ENCODE peak calls at places on chromosomes 6 and 20, in seven cellular contexts. O, H, C, F, R, V and J are unnamed samples.

GRCh38 chr6:24922854-24923253 is 12.9 kb downstream of the RIPOR2 start:
- DNase-seq in O (no peak), H (no peak), C (no peak), F (no peak), R (no peak), V (no peak), J (no peak)

GRCh38 chr20:17889226-17889625 is 79.4 kb downstream of the SNX5 start:
- DNase-seq in O (no peak), H (peak; percentile 57), C (no peak), F (no peak), R (no peak), V (no peak), J (no peak)

GRCh38 chr6:19692506-19693298 is 144.5 kb upstream of the ID4 start:
- DNase-seq in O (no peak), H (no peak), C (peak; percentile 23), F (no peak), R (no peak), V (no peak), J (no peak)

GRCh38 chr6:27505209-27506027 is 32.5 kb upstream of the ZNF184 start:
- DNase-seq in O (no peak), H (peak; percentile 91), C (peak; percentile 43), F (no peak), R (peak; percentile 75), V (peak; percentile 80), J (no peak)

GRCh38 chr20:52105573-52106422 is 85.8 kb downstream of the ZFP64 start:
- DNase-seq in O (no peak), H (peak; percentile 76), C (peak; percentile 96), F (no peak), R (no peak), V (no peak), J (no peak)

GRCh38 chr6:36247691-36248090 is 22.2 kb upstream of the PNPLA1 start:
- DNase-seq in O (no peak), H (peak; percentile 54), C (no peak), F (no peak), R (no peak), V (no peak), J (no peak)

GRCh38 chr6:126396131-126396530 is 56.2 kb downstream of the CENPW start:
- DNase-seq in O (no peak), H (no peak), C (no peak), F (no peak), R (peak; percentile 8), V (no peak), J (no peak)

GRCh38 chr20:57748601-57749130 is 38.9 kb upstream of the PMEPA1 start:
- DNase-seq in O (peak; percentile 47), H (peak; percentile 77), C (no peak), F (peak; percentile 89), R (no peak), V (peak; percentile 72), J (peak; percentile 50)